ENCODE peak calls at places on chromosome 22, in five cellular contexts. Y is C1 segment of cervical spinal cord; D is LNCaP clone FGC; P is neuronal stem cell; R is activated CD8-positive, alpha-beta memory T cell treated with anti-CD3 and anti-CD28 coated beads, Interleukin-2, amount 10 ng/mL, durations not matched to agents 7 days and 5 days. A is an unnamed sample.
A peak's percentile ranks its signal among the peaks of the same experiment; 100 is the strongest.

GRCh38 chr22:40628354-40629042 is 8.0 kb downstream of the MRTFA start:
- DNase-seq in Y (no peak), D (no peak), P (no peak), R (no peak), A (no peak)

GRCh38 chr22:37403267-37403960 is 23.9 kb downstream of the ELFN2 start:
- DNase-seq in Y (no peak), D (no peak), P (peak; percentile 59), R (no peak), A (no peak)

GRCh38 chr22:18057568-18058209 is 20.1 kb upstream of the PEX26 start:
- DNase-seq in Y (peak; percentile 40), D (peak; percentile 98), P (no peak), R (no peak), A (no peak)

GRCh38 chr22:28771195-28771791 is 1.2 kb upstream of the CCDC117 start:
- DNase-seq in Y (no peak), D (no peak), P (no peak), R (no peak), A (no peak)

GRCh38 chr22:31119026-31119717 is 3.6 kb upstream of the INPP5J start:
- DNase-seq in Y (no peak), D (no peak), P (no peak), R (no peak), A (no peak)

GRCh38 chr22:18145676-18146388 is 4.1 kb upstream of the USP18 start:
- DNase-seq in Y (no peak), D (no peak), P (no peak), R (no peak), A (no peak)

GRCh38 chr22:43179151-43179910 is 7.6 kb downstream of the TTLL12 start:
- DNase-seq in Y (no peak), D (no peak), P (no peak), R (no peak), A (no peak)

GRCh38 chr22:46105494-46106278 is 44.6 kb upstream of the PPARA start:
- DNase-seq in Y (no peak), D (no peak), P (no peak), R (no peak), A (no peak)

GRCh38 chr22:38315801-38316339 is 1.4 kb downstream of the CSNK1E start:
- DNase-seq in Y (peak; percentile 48), D (no peak), P (no peak), R (no peak), A (no peak)

GRCh38 chr22:37661160-37661924 is 2.8 kb downstream of the PDXP start:
- DNase-seq in Y (peak; percentile 54), D (no peak), P (no peak), R (peak; percentile 67), A (no peak)

GRCh38 chr22:40332319-40332781 is 13.9 kb upstream of the ADSL start:
- DNase-seq in Y (no peak), D (no peak), P (no peak), R (no peak), A (no peak)

GRCh38 chr22:37604074-37604473 is 4.6 kb upstream of the GGA1 start:
- DNase-seq in Y (no peak), D (no peak), P (no peak), R (no peak), A (no peak)

GRCh38 chr22:43944670-43945430 is 10.4 kb upstream of the SAMM50 start:
- DNase-seq in Y (no peak), D (no peak), P (no peak), R (no peak), A (no peak)

GRCh38 chr22:31496735-31497146 is 405 bp downstream of the SFI1 start:
- DNase-seq in Y (no peak), D (no peak), P (no peak), R (peak; percentile 73), A (peak; percentile 9)

GRCh38 chr22:46827781-46828180 is 65.3 kb downstream of the TBC1D22A start:
- DNase-seq in Y (no peak), D (no peak), P (no peak), R (no peak), A (no peak)

GRCh38 chr22:26314171-26314570 is 114.9 kb upstream of the ASPHD2 start:
- DNase-seq in Y (no peak), D (no peak), P (no peak), R (no peak), A (no peak)

GRCh38 chr22:20438678-20439492 is 1.3 kb upstream of the SCARF2 start:
- DNase-seq in Y (no peak), D (no peak), P (no peak), R (no peak), A (no peak)

GRCh38 chr22:39574779-39575551 is 4.4 kb downstream of the CACNA1I start:
- DNase-seq in Y (no peak), D (no peak), P (no peak), R (no peak), A (no peak)

GRCh38 chr22:20783844-20784723 is 10.2 kb downstream of the SERPIND1 start:
- DNase-seq in Y (no peak), D (no peak), P (peak; percentile 35), R (peak; percentile 72), A (no peak)

GRCh38 chr22:22816171-22816514 is 71.5 kb upstream of the IGLL5 start:
- DNase-seq in Y (no peak), D (no peak), P (no peak), R (no peak), A (no peak)

GRCh38 chr22:29072193-29072978 is 449 bp upstream of the KREMEN1 start:
- DNase-seq in Y (peak; percentile 64), D (peak; percentile 81), P (peak; percentile 74), R (peak; percentile 87), A (peak; percentile 96)

GRCh38 chr22:49776891-49777290 is 50.8 kb downstream of the BRD1 start:
- DNase-seq in Y (no peak), D (no peak), P (no peak), R (no peak), A (no peak)

GRCh38 chr22:49727191-49727880 is 100.3 kb downstream of the BRD1 start:
- DNase-seq in Y (no peak), D (no peak), P (no peak), R (peak; percentile 34), A (no peak)

GRCh38 chr22:29031236-29031982 is 30.2 kb downstream of the C22orf31 start:
- DNase-seq in Y (no peak), D (no peak), P (peak; percentile 55), R (no peak), A (no peak)

GRCh38 chr22:45709004-45709739 is 37.5 kb downstream of the ATXN10 start:
- DNase-seq in Y (no peak), D (no peak), P (no peak), R (no peak), A (no peak)